ENCODE peak calls at places on chromosomes 3 and 15, in five cellular contexts. Q is activated CD4-positive, alpha-beta T cell treated with anti-CD3 and anti-CD28 coated beads, Interleukin-2, amount 50 U/mL, for 4 hours; M is AG10803; T is SW480; N is Daoy. A is an unnamed sample.

GRCh38 chr3:61600195-61600594 is 38.8 kb downstream of the PTPRG start:
- DNase-seq in Q (no peak), T (no peak), M (no peak), N (no peak), A (peak)

GRCh38 chr3:149717391-149718056 is 34.8 kb downstream of the COMMD2 start:
- DNase-seq in N (peak), M (peak), T (peak), Q (peak), A (peak)

GRCh38 chr15:92323480-92323879 is 70.2 kb upstream of the ST8SIA2 start:
- DNase-seq in T (no peak), Q (no peak), M (no peak), N (no peak), A (no peak)

GRCh38 chr3:47381317-47382157 is 716 bp downstream of the PTPN23 start:
- DNase-seq in N (peak), T (peak), M (peak), Q (peak), A (peak)

GRCh38 chr3:152595975-152596832 is 238.7 kb upstream of the P2RY1 start:
- DNase-seq in T (no peak), N (peak), M (peak), Q (no peak), A (peak)

GRCh38 chr15:62786123-62786825 is 256.3 kb upstream of the TPM1 start:
- DNase-seq in N (no peak), Q (no peak), T (no peak), M (no peak), A (no peak)

GRCh38 chr3:146823622-146824021 is 218.5 kb upstream of the PLSCR5 start:
- DNase-seq in N (no peak), T (no peak), Q (no peak), M (no peak), A (no peak)

GRCh38 chr3:102614580-102614979 is 179.8 kb downstream of the ZPLD1 start:
- DNase-seq in M (no peak), T (no peak), N (no peak), Q (no peak), A (no peak)

GRCh38 chr3:13338996-13339395 is 81.1 kb downstream of the NUP210 start:
- DNase-seq in N (no peak), Q (no peak), M (no peak), T (no peak), A (no peak)

GRCh38 chr3:123657111-123657510 is 72.3 kb upstream of the HACD2 start:
- DNase-seq in N (no peak), Q (no peak), T (no peak), M (no peak), A (no peak)

GRCh38 chr15:29637555-29637954 is 184.7 kb downstream of the TJP1 start:
- DNase-seq in Q (no peak), N (no peak), M (no peak), T (no peak), A (no peak)

GRCh38 chr3:38190481-38190881 is 25.1 kb downstream of the OXSR1 start:
- DNase-seq in M (peak), N (no peak), T (no peak), Q (no peak), A (peak)

GRCh38 chr15:40766906-40767837 is 2.6 kb upstream of the C15orf62 start:
- DNase-seq in M (no peak), N (peak), Q (no peak), T (no peak), A (peak)

GRCh38 chr15:26037369-26037768 is 174.2 kb upstream of the ATP10A start:
- DNase-seq in Q (no peak), M (peak), N (no peak), T (no peak), A (peak)

GRCh38 chr3:28476194-28476593 is 127.6 kb upstream of the AZI2 start:
- DNase-seq in N (peak), Q (no peak), M (peak), T (peak), A (peak)

GRCh38 chr3:194198938-194199337 is 63.0 kb downstream of the HES1 start:
- DNase-seq in Q (no peak), M (no peak), T (no peak), N (no peak), A (no peak)

GRCh38 chr15:34853001-34853758 is 57.8 kb upstream of the ACTC1 start:
- DNase-seq in T (no peak), Q (no peak), N (no peak), M (peak), A (peak)

GRCh38 chr15:31402511-31403056 is 75.9 kb downstream of the KLF13 start:
- DNase-seq in N (no peak), Q (no peak), T (no peak), M (peak), A (peak)

GRCh38 chr3:73687081-73688004 is 62.6 kb upstream of the PDZRN3 start:
- DNase-seq in N (no peak), T (no peak), M (peak), Q (no peak), A (peak)

GRCh38 chr3:175046666-175047065 is 187.5 kb downstream of the NAALADL2 start:
- DNase-seq in N (no peak), Q (no peak), T (no peak), M (peak), A (no peak)

GRCh38 chr15:41675337-41675736 is 15.1 kb downstream of the MGA start:
- DNase-seq in T (no peak), Q (no peak), M (no peak), N (no peak), A (no peak)

GRCh38 chr3:111539351-111540331 is 2.4 kb upstream of the CD96 start:
- DNase-seq in Q (peak), M (peak), T (peak), N (peak), A (peak)

GRCh38 chr3:15309662-15310335 is 22.6 kb downstream of the SH3BP5 start:
- DNase-seq in M (no peak), T (no peak), Q (no peak), N (peak), A (peak)

GRCh38 chr15:84888639-84889038 is 4.2 kb downstream of the SLC28A1 start:
- DNase-seq in Q (no peak), M (no peak), T (no peak), N (no peak), A (no peak)

GRCh38 chr3:49327485-49327884 is 12.4 kb downstream of the USP4 start:
- DNase-seq in N (no peak), T (no peak), Q (no peak), M (no peak), A (peak)

GRCh38 chr3:182138388-182138787 is 426.7 kb downstream of the SOX2 start:
- DNase-seq in Q (no peak), T (no peak), M (no peak), N (no peak), A (no peak)

GRCh38 chr15:68341851-68342336 is 64.3 kb downstream of the FEM1B start:
- DNase-seq in N (no peak), M (no peak), Q (no peak), T (no peak), A (peak)

GRCh38 chr15:69098688-69099087 is 61.7 kb upstream of the GLCE start:
- DNase-seq in M (no peak), N (no peak), Q (no peak), T (no peak), A (no peak)

GRCh38 chr3:123328851-123329635 is 119.8 kb downstream of the ADCY5 start:
- DNase-seq in T (peak), N (peak), M (peak), Q (peak), A (peak)

GRCh38 chr3:13347390-13347966 is 72.6 kb downstream of the NUP210 start:
- DNase-seq in T (no peak), N (no peak), Q (no peak), M (peak), A (no peak)

GRCh38 chr3:68088216-68088615 is 433.8 kb upstream of the SUCLG2 start:
- DNase-seq in N (no peak), M (no peak), Q (peak), T (no peak), A (no peak)

GRCh38 chr15:70248116-70249025 is 150.7 kb upstream of the TLE3 start:
- DNase-seq in M (no peak), T (peak), N (no peak), Q (no peak), A (no peak)

GRCh38 chr3:78204977-78205376 is 1165.1 kb downstream of the ROBO2 start:
- DNase-seq in T (peak), Q (no peak), M (peak), N (no peak), A (peak)

GRCh38 chr15:34014556-34014955 is 24.4 kb downstream of the AVEN start:
- DNase-seq in T (no peak), M (no peak), Q (no peak), N (no peak), A (no peak)

GRCh38 chr15:76312540-76313174 is 1.4 kb upstream of the ETFA start:
- DNase-seq in N (peak), T (peak), Q (no peak), M (peak), A (peak)

GRCh38 chr3:195086341-195086740 is 184.6 kb downstream of the XXYLT1 start:
- DNase-seq in T (no peak), Q (no peak), N (no peak), M (no peak), A (no peak)